ENCODE peak calls at places on chromosomes 1 and 21, in four cellular contexts. M, I, E and U are unnamed samples.

GRCh38 chr1:164064501-164064900 is 494.5 kb upstream of the PBX1 start:
- DNase-seq in M (no peak), I (no peak), E (no peak), U (no peak)

GRCh38 chr1:184298321-184299052 is 88.3 kb upstream of the C1orf21 start:
- DNase-seq in M (peak; percentile 44), I (no peak), E (no peak), U (no peak)

GRCh38 chr1:52127181-52128175 is 14.4 kb upstream of the ZFYVE9 start:
- DNase-seq in M (peak; percentile 55), I (peak; percentile 62), E (no peak), U (no peak)

GRCh38 chr1:60903591-60903990 is 178.8 kb upstream of the NFIA start:
- DNase-seq in M (peak; percentile 34), I (no peak), E (peak; percentile 85), U (no peak)

GRCh38 chr1:21165076-21165475 is 11.6 kb downstream of the EIF4G3 start:
- DNase-seq in M (no peak), I (no peak), E (no peak), U (no peak)

GRCh38 chr1:115142616-115143015 is 53.3 kb upstream of the TSPAN2 start:
- DNase-seq in M (peak; percentile 34), I (no peak), E (no peak), U (no peak)

GRCh38 chr1:202069670-202070069 is 53.0 kb upstream of the GPR37L1 start:
- DNase-seq in M (no peak), I (peak; percentile 82), E (no peak), U (no peak)

GRCh38 chr1:235919127-235919796 is 52.6 kb upstream of the LYST start:
- DNase-seq in M (no peak), I (no peak), E (no peak), U (no peak)

GRCh38 chr1:185694081-185694480 is 40.1 kb upstream of the HMCN1 start:
- DNase-seq in M (no peak), I (peak; percentile 45), E (no peak), U (peak; percentile 24)

GRCh38 chr1:9317591-9318331 is 25.1 kb downstream of the SPSB1 start:
- DNase-seq in M (peak; percentile 80), I (no peak), E (no peak), U (no peak)

GRCh38 chr1:1599030-1599916 is 662 bp downstream of the FNDC10 start:
- DNase-seq in M (peak; percentile 39), I (no peak), E (no peak), U (no peak)

GRCh38 chr1:13749543-13750307 is 49.7 kb downstream of the PRDM2 start:
- DNase-seq in M (peak; percentile 55), I (peak; percentile 15), E (peak; percentile 80), U (peak; percentile 69)

DNA sequence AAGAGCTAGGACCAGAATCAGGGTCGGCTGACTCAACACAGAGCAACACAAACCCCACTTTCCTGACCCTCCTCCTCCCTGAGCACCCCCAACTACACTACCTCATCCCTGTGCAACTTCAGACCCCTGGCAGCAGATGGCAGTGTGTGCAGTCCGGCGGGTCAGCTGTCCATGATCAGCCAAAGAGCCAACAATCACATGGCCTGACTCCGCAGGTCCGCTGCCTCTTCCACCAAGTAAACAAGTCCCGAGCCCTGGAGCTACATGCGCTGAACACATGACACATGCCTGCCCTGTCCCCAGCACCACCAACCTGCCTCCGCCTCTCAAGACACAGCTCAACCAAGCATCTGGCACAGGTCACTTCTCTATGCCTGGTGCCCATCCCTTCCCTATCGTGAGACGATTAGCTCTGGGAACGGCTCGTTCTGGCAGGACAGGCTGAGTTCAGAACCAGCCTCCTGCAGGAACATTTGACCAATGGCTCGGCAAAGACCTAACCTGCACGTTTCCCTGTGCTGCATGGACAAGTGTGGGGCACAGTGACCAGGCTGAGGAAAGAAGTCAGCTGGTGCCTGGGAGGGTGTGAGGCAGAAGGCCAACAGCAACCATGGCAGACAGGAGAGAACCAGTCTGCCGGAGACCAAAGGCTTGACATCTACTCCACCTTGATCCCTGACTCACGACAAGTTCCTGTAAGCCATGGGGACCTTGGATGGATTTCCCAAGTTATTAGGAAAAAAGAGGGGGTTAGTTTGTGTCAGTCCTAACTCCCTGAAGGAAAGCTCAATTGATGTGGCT is 60.3 kb downstream of the CD46 start:
- DNase-seq in M (no peak), I (peak; percentile 64), E (peak; percentile 92), U (no peak)
- TF ChIP-seq CTCF in M (peak; percentile 45), I (peak; percentile 82), E (peak; percentile 47), U (peak; percentile 52)

DNA sequence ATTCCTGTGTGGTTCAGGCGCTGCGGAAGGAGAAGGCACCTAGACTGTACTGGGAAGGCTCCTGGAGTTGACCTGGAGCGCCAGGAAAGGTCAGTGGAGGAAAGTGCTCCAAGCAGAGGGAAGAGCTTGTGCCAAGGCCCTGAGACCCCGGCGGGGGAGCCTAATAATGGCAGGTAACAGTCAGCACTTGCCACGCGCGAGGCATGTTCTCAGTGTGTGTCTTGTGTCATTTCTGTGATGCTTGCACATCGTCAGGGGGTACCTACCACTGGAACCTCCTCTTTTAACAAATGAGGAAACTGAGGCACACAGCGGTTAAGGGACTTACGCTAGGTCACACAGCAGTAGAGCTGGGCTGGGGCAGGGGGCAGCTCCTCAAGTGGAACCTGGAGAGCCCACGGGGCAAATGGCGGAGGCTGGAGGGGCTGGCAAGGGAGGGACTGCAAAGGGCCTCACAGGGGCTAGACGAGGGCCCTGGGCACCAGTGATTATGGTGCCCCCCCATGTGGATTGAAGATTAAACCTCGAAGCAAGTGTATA is 976 bp upstream of the BMP8B start:
- DNase-seq in M (no peak), I (no peak), E (no peak), U (peak; percentile 40)
- H3K4me3 ChIP-seq in M (no peak overlapping the region), I (no peak overlapping the region), E (peak overlapping the region; percentile 46), U (peak overlapping the region; percentile 60)

GRCh38 chr1:203173156-203173555 is 2.5 kb downstream of the MYBPH start:
- DNase-seq in M (no peak), I (no peak), E (peak; percentile 46), U (no peak)
- TF ChIP-seq CTCF in M (no peak), I (no peak), E (no peak), U (no peak)

GRCh38 chr21:20997308-20997632 is 939 bp upstream of the NCAM2 start:
- DNase-seq in M (no peak), I (no peak), E (no peak), U (no peak)
- H3K4me3 ChIP-seq in M (peak overlapping the region; percentile 59), I (no peak overlapping the region), E (peak overlapping the region; percentile 49), U (no peak overlapping the region)

GRCh38 chr1:88982055-88982454 is 10.4 kb downstream of the KYAT3 start:
- DNase-seq in M (peak; percentile 20), I (no peak), E (no peak), U (no peak)

GRCh38 chr1:88979054-88979748 is 13.2 kb downstream of the KYAT3 start:
- DNase-seq in M (peak; percentile 72), I (no peak), E (no peak), U (no peak)

GRCh38 chr1:88980918-88981317 is 11.5 kb downstream of the KYAT3 start:
- DNase-seq in M (no peak), I (no peak), E (no peak), U (no peak)

GRCh38 chr1:88976235-88976634 is 16.2 kb downstream of the KYAT3 start:
- DNase-seq in M (no peak), I (no peak), E (no peak), U (no peak)

DNA sequence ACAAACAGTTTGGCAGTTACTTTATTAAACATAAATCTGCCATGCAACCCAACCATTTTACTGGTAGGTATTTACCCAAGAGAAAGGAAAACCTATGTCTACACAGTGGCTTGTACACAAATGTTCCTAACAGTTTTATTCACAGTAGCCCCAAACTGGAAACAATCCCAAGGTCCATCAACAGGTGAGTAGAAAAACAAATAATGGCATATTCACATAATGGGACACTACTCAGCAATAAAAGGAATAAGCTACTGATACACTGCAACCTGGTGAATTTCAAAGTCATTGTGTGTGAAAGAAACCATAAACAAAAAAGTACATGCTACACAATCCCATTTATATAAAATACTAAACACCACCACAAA is 12.7 kb downstream of the KYAT3 start:
- DNase-seq in M (no peak), I (no peak), E (no peak), U (no peak)
- TF ChIP-seq CTCF in M (no peak), I (no peak), E (no peak), U (no peak)

DNA sequence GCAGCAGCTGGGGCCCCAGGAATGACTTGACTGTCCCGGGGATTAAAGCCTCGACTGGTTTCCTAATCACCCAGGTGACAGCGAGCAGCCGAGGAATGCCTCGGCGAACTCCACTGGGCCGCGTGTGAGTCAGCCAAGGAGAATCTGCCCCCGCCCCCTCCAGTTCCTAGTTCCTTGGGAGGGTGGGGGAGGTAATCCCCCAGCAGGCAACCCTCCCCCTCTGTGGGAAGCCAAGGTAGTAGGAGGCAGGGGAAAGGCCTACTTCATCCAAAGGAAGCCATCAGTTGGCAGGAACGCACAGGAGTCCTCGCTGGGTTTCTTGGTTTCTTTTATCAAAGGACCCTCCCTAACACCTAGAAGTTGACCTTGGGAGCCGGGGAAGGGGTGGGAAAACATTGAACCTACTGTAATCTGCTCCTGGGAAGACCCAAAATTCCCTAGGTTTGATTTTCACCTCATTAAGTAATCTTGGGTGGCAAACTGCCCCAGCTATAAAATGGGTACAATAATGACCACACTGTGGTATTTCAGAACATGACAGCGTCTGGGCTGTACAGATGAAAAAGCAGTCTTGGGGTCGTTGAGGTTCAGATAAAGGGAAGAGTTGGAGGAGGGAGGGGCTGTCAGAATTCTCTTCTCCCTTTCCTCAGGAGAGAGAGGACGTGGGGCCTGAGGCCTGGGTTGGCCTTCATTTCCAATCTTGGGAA is 1.4 kb downstream of the TENT5B start:
- DNase-seq in M (peak; percentile 92), I (no peak), E (peak; percentile 89), U (no peak)
- H3K4me3 ChIP-seq in M (no peak overlapping the region), I (no peak overlapping the region), E (peak overlapping the region; percentile 99), U (no peak overlapping the region)